ENCODE peak calls at places on chromosomes 6 and 20, in four cellular contexts. Y is OCI-LY7, N is PC-3, T is heart left ventricle. G is an unnamed sample.

GRCh38 chr20:2693286-2693995 is 861 bp downstream of the EBF4 start:
- DNase-seq in Y (no peak), N (no peak), T (peak; percentile 54), G (no peak)

GRCh38 chr6:99790679-99791078 is 184.0 kb downstream of the PRDM13 start:
- DNase-seq in Y (peak; percentile 4), N (peak; percentile 20), T (no peak), G (no peak)

GRCh38 chr6:75656479-75656878 is 54.8 kb downstream of the SENP6 start:
- DNase-seq in Y (no peak), N (no peak), T (no peak), G (no peak)

GRCh38 chr6:168417158-168417557 is 23.8 kb upstream of the SMOC2 start:
- DNase-seq in Y (no peak), N (no peak), T (no peak), G (no peak)

GRCh38 chr6:159946912-159947311 is 22.0 kb upstream of the IGF2R start:
- DNase-seq in Y (no peak), N (no peak), T (no peak), G (no peak)

GRCh38 chr20:60484316-60484715 is 526.1 kb downstream of the CDH26 start:
- DNase-seq in Y (no peak), N (no peak), T (no peak), G (no peak)

GRCh38 chr6:137122612-137123011 is 50.8 kb downstream of the IL22RA2 start:
- DNase-seq in Y (no peak), N (peak; percentile 23), T (no peak), G (peak; percentile 85)

GRCh38 chr6:84739866-84740208 is 24.6 kb downstream of the TBX18 start:
- DNase-seq in Y (no peak), N (no peak), T (no peak), G (no peak)

GRCh38 chr6:10658910-10659696 is 35.3 kb downstream of the C6orf52 start:
- DNase-seq in Y (no peak), N (no peak), T (no peak), G (no peak)

GRCh38 chr6:127332383-127332961 is 10.9 kb downstream of the ECHDC1 start:
- DNase-seq in Y (no peak), N (no peak), T (no peak), G (no peak)

GRCh38 chr6:137970368-137970767 is 103.3 kb downstream of the TNFAIP3 start:
- DNase-seq in Y (peak; percentile 25), N (no peak), T (no peak), G (no peak)

GRCh38 chr6:152112503-152113261 is 305.2 kb downstream of the ESR1 start:
- DNase-seq in Y (no peak), N (no peak), T (peak; percentile 79), G (no peak)

GRCh38 chr6:95084867-95085266 is 492.5 kb upstream of the MANEA start:
- DNase-seq in Y (no peak), N (no peak), T (no peak), G (no peak)

DNA sequence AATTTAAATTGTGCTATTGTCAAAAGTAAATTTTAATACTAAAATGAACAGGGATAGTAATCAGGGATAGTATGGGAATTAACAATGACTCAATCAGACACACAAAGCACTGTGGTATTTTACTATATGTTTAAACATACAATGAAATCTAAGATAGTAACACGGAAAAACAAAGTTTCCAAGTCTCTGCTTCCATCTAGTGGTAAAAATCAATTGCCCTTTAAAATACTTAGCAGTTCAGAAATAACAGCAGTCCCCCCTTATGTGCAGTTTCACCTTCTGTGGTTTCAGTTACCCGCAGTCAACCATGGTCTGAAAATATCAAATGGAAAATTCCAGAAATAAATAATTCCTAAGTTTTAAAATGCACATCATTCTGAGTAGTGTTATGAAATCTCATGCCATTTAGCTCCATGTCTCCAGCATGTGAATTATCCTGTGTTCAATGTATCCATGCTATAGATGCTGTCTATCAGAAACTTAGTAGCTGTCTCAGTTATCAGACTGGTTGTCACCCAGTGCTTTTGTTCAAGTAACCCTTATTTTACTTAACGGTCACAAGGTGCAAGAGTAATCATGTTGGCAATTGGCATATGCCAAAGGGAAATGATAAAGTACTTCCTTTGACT is 58.5 kb downstream of the AHI1 start:
- DNase-seq in Y (peak; percentile 73), N (peak; percentile 74), T (no peak), G (peak; percentile 34)
- H3K27ac ChIP-seq in Y (no peak overlapping the region), N (no peak overlapping the region), T (no peak overlapping the region), G (no peak overlapping the region)

DNA sequence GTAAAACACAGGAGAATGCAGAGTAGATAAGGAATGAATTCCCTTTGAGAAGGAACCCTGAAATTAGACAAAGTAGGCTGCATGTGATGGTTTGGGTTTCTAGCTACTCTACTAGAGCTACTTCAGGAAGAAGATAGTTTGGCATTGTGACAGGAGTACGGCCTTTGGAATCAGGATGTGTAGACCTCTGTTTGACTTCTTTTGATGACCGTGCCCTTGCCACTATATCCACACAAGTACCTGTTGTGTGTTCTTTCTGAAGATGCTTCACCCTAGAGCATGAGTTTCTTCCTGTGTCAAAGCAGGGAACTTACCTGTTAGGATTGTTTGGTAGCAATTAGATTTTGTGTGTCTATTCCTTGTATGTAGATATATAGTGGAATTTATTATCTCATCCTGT is 41.7 kb downstream of the CD2AP start:
- DNase-seq in Y (no peak), N (no peak), T (no peak), G (peak; percentile 84)
- H3K4me1 ChIP-seq in Y (no peaks in the 10 kb centered on the region), N (no peaks in the 10 kb centered on the region), T (no peaks in the 10 kb centered on the region), G (no peaks in the 10 kb centered on the region)

DNA sequence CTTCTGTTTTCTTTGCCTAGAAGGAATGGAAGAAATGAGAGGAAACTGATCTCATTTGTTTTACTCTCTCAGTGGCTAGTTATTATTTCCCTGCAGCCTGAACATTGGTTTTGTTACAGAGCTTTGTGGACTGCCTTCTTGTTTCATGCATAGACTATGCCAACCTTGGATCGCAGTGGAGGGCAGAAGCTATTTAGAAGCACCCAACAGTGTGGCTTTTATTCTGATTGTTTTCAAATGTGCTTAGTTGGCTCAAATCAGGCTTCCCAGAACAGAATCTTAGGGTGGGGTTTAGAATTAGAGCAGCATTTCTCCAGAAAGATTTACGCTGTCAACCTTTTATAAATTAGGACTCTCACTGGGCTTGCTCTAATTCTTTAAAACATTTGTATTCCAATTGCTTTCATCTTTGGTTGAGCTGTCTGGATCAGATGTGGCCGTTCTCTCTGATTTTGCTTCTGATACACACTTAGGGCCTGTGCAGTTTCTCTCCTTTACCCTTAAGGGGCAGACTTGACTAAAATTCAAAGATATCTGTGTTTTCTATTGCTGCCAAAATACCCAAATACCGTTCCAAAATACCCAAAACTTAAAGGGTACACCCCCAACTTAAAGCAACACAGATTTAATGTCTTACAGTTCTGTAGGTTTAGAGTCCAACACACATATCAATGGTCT is 210.3 kb downstream of the BCKDHB start:
- DNase-seq in Y (no peak), N (no peak), T (no peak), G (no peak)
- H3K27ac ChIP-seq in Y (no peak overlapping the region), N (no peak overlapping the region), T (no peak overlapping the region), G (no peak overlapping the region)

DNA sequence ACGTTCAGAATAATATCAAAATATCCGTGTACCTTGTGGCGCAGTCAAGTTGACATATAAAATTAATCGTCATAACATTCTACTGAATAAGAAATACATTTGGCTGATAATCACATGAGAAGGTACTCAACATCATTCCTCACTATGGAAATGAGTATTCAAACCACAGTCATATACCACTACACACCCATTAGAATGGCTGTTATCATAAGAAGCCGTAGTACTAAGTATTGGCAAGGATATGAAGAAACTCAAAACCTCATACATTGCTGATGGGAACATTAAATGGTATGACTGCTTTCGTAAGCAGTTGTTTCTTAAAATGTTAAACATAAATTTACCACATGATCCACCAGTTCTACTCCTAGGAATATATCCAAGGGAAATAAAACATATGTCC is 244.7 kb downstream of the CDKAL1 start:
- DNase-seq in Y (no peak), N (no peak), T (no peak), G (no peak)
- H3K4me1 ChIP-seq in Y (no peaks in the 10 kb centered on the region), N (no peaks in the 10 kb centered on the region), T (no peaks in the 10 kb centered on the region), G (no peaks in the 10 kb centered on the region)

DNA sequence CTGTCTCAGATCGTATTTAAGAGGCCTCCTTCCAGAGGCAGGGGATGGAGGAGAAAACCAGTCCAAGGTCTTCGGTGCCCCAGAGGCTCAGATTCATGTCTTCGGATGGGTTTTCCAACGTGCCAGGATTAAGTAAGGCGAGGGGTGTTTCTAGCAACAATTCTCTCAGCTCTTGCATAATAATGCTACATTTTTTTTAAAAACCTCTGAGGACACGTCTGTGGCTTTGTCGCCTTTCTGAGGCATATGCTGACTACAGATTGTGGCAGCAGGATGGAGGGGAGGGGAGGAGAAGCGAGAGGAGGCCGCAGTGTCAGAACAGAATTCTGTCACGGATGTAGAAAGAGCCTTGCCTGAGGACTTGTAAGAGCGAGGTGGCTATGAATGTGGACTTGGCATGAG is 17.7 kb upstream of the CCDC167 start:
- DNase-seq in Y (no peak), N (no peak), T (no peak), G (peak; percentile 54)
- H3K27ac ChIP-seq in Y (no peak overlapping the region), N (no peak overlapping the region), T (no peak overlapping the region), G (peak overlapping the region; percentile 80)

DNA sequence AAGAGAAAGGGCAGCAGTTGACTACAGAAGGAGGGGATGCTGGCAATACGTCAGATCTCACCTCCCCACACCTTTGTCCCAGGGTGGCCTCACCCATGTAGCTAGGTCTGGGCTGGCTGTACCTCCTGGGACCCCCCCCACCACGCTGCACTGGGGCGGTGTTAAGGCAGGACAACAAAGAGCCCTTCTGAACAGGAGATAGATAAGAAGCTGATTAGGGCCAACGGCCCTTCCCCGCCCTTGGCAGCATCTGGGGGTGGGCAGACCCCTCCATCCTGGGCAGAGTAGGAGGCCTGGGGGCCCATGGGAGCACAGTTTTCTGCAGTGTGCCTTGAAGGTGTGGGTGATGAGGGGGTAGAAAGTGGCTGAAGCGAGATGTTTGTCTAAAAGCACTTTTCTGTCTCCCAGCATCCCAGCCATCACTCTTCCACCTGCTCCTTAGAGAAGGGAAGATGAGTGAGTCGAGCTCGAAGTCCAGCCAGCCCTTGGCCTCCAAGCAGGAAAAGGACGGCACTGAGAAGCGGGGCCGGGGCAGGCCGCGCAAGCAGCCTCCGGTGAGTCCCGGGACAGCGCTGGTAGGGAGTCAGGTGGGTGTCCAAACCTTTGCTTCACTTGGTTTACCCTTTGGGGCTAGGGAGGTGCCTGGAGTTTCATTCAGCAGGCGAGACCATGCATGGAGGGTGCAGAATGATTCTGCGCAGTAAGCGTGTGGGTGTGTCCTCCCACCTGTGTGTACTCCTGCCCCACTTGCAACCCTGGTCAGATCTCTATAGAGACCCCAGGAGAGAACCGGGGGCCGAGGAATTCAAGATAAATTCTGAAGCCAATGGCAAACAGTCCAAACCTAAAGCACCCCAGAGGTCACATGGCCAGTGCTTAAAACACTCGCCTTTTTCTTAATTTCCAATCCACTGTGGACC is 3.9 kb downstream of the HMGA1 start:
- DNase-seq in Y (no peak), N (no peak), T (no peak), G (peak; percentile 58)
- H3K4me1 ChIP-seq in Y (peaks cover 59% of the 10 kb centered on the region), N (peaks cover 81% of the 10 kb centered on the region), T (peaks cover 45% of the 10 kb centered on the region), G (peaks cover 18% of the 10 kb centered on the region)

DNA sequence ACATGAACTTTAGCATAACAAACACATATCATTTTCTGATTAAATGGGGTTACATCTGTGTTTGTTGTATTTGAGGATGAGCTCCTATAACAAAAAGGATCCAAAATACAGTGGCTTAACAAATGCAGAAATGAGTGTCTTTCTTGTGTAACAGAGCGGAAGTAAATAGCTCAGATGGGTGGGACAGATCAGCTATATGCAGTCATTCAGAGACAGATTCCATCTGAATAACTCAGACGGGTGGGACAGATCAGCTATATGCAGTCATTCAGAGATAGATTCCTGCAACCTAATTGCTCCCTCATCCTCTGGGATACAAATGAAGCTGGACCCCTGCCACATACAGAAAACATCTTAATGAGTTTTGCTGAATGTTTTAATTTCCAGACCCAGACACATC is 332.3 kb downstream of the BCKDHB start:
- DNase-seq in Y (no peak), N (peak; percentile 87), T (no peak), G (peak; percentile 42)
- H3K27ac ChIP-seq in Y (no peak overlapping the region), N (peak overlapping the region; percentile 89), T (no peak overlapping the region), G (no peak overlapping the region)

DNA sequence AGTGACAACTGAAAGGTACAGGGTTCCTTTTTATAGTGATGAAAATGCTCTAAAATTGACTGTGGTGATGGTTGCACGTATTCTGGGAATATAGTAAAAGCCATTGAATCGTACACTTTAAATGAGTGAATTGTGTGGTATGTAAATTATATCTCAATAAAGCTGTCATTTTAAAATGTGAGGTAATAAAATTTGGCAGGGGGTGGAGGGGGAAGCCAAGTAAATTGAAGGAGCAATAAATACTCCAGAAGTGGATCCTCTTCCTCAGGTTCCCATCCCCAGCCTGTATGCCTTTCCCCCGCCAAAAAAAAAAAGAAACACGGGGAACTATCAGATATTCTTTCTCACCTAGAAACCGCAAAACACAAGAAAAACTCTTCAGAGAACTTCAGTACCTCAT is 161.4 kb downstream of the MTFR2 start:
- DNase-seq in Y (no peak), N (no peak), T (no peak), G (no peak)
- H3K4me1 ChIP-seq in Y (no peaks in the 10 kb centered on the region), N (peaks cover 47% of the 10 kb centered on the region), T (peaks cover 8% of the 10 kb centered on the region), G (no peaks in the 10 kb centered on the region)

G was measured in small intestine.